ENCODE peak calls at places on chromosomes 13 and 19, in five cellular contexts. T, L, N, I and Q are unnamed samples.

GRCh38 chr19:15464394-15465385 is at the start of gene RASAL3:
- DNase-seq in T (no peak), L (no peak), N (peak; percentile 81), I (peak; percentile 68), Q (peak; percentile 86)

GRCh38 chr13:30791354-30791921 is 56.1 kb downstream of the ALOX5AP start:
- DNase-seq in T (no peak), L (no peak), N (no peak), I (no peak), Q (no peak)

GRCh38 chr19:33638167-33639033 is 16.6 kb downstream of the CHST8 start:
- DNase-seq in T (no peak), L (no peak), N (no peak), I (no peak), Q (no peak)

GRCh38 chr13:28339419-28339818 is 155.5 kb downstream of the FLT1 start:
- DNase-seq in T (no peak), L (no peak), N (no peak), I (no peak), Q (no peak)

GRCh38 chr19:46639356-46640061 is 3.5 kb upstream of the GNG8 start:
- DNase-seq in T (no peak), L (peak; percentile 61), N (peak; percentile 59), I (no peak), Q (peak; percentile 41)

GRCh38 chr13:85099245-85099644 is 700.0 kb downstream of the SLITRK6 start:
- DNase-seq in T (no peak), L (no peak), N (no peak), I (no peak), Q (no peak)

GRCh38 chr19:37931941-37932655 is 25.1 kb downstream of the SIPA1L3 start:
- DNase-seq in T (peak; percentile 62), L (no peak), N (peak; percentile 39), I (peak; percentile 60), Q (peak; percentile 72)

GRCh38 chr19:18477042-18477760 is 39.3 kb upstream of the ISYNA1 start:
- DNase-seq in T (no peak), L (peak; percentile 44), N (no peak), I (no peak), Q (no peak)

GRCh38 chr13:106063591-106064308 is 471.7 kb downstream of the EFNB2 start:
- DNase-seq in T (no peak), L (no peak), N (no peak), I (no peak), Q (no peak)

GRCh38 chr13:76522083-76522755 is 364.0 kb downstream of the KCTD12 start:
- DNase-seq in T (no peak), L (no peak), N (no peak), I (no peak), Q (no peak)

GRCh38 chr13:50080158-50080855 is 65.1 kb downstream of the KCNRG start:
- DNase-seq in T (no peak), L (peak; percentile 22), N (no peak), I (peak; percentile 57), Q (peak; percentile 47)

GRCh38 chr19:11191934-11192333 is 5.4 kb downstream of the KANK2 start:
- DNase-seq in T (no peak), L (no peak), N (no peak), I (peak; percentile 96), Q (peak; percentile 66)

GRCh38 chr13:94656766-94657165 is 55.1 kb downstream of the GPR180 start:
- DNase-seq in T (no peak), L (peak; percentile 11), N (peak; percentile 18), I (no peak), Q (peak; percentile 58)

GRCh38 chr19:30450101-30450500 is 77.9 kb downstream of the ZNF536 start:
- DNase-seq in T (no peak), L (no peak), N (no peak), I (no peak), Q (no peak)

GRCh38 chr19:33898062-33898677 is 101.5 kb downstream of the KCTD15 start:
- DNase-seq in T (no peak), L (no peak), N (no peak), I (no peak), Q (no peak)

GRCh38 chr19:6678690-6679109 is 8.7 kb upstream of the TNFSF14 start:
- DNase-seq in T (no peak), L (no peak), N (no peak), I (no peak), Q (peak; percentile 40)

GRCh38 chr13:22428188-22428828 is 752.5 kb upstream of the SGCG start:
- DNase-seq in T (no peak), L (no peak), N (no peak), I (no peak), Q (no peak)

GRCh38 chr13:74886496-74886895 is 595.5 kb downstream of the TBC1D4 start:
- DNase-seq in T (no peak), L (no peak), N (no peak), I (no peak), Q (no peak)

GRCh38 chr19:2144190-2144589 is 7.2 kb downstream of the AP3D1 start:
- DNase-seq in T (no peak), L (no peak), N (no peak), I (no peak), Q (no peak)

GRCh38 chr19:4115050-4115817 is 8.7 kb downstream of the MAP2K2 start:
- DNase-seq in T (no peak), L (no peak), N (peak; percentile 91), I (peak; percentile 76), Q (peak; percentile 91)

GRCh38 chr13:79352107-79352506 is 53.9 kb downstream of the RBM26 start:
- DNase-seq in T (no peak), L (no peak), N (no peak), I (no peak), Q (no peak)

GRCh38 chr13:110716235-110716505 is 2.7 kb downstream of the ING1 start:
- DNase-seq in T (no peak), L (no peak), N (no peak), I (peak; percentile 29), Q (peak; percentile 40)

GRCh38 chr19:48714759-48715261 is 4.7 kb downstream of the MAMSTR start:
- DNase-seq in T (no peak), L (no peak), N (peak; percentile 17), I (no peak), Q (no peak)

GRCh38 chr19:38647966-38648788 is 728 bp downstream of the ACTN4 start:
- DNase-seq in T (no peak), L (no peak), N (no peak), I (no peak), Q (no peak)

GRCh38 chr13:36758345-36758744 is 60.7 kb upstream of the RFXAP start:
- DNase-seq in T (no peak), L (no peak), N (no peak), I (no peak), Q (no peak)

GRCh38 chr19:35816262-35816661 is 3.6 kb upstream of the PRODH2 start:
- DNase-seq in T (no peak), L (no peak), N (no peak), I (no peak), Q (no peak)

GRCh38 chr13:75482070-75482819 is at the start of gene TBC1D4:
- DNase-seq in T (peak; percentile 80), L (peak; percentile 58), N (peak; percentile 87), I (peak; percentile 91), Q (peak; percentile 89)

GRCh38 chr19:5171711-5172110 is 168.9 kb downstream of the PTPRS start:
- DNase-seq in T (no peak), L (no peak), N (no peak), I (no peak), Q (no peak)

GRCh38 chr19:4951671-4952070 is 17.2 kb upstream of the KDM4B start:
- DNase-seq in T (no peak), L (no peak), N (no peak), I (no peak), Q (no peak)

DNA sequence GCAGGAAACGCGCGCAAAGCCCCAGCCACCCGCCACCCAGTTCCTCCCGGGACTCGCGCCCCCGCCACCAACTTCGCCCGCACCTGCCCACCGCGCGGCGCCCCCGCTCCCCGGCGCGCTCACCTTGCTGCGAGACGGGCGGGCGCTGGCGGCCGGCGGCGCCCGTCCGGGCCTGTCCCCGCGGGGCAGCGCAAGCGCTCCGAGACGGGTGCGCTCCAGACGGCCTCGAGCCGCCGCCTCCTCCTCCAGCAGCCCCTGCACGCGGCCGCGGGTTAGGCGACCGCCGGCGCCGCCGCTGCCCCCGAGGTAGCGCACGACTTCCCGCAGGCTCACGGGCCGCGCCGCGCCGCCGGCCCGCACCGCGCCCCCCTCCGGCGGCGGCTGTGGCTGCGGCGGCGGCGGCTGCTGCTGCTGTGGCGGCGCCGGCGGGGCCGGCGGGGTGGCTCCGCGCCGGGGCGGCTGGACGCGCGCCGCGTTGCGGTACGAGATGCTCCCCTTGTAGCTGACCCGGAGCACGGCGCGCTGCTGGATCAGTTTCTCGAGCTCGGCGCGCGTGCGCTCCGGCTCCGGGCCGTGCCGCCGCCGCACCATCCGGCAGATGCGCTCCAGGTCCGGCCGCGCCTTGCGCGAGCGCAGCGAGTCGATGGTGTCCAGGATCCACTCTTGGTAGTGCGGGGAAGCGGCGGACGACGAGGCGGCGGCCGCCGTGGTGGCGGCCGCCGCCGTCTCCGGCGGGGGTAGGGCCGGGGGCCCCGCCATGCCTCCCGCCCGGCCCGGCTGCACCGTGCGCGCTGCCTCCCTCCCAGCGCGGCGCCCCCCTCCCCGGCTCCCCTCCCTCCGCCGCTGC is 666 bp downstream of the SAMD1 start:
- DNase-seq in T (peak; percentile 45), L (peak; percentile 72), N (peak; percentile 72), I (peak; percentile 81), Q (peak; percentile 83)
- TF ChIP-seq CTCF in T (no peak), L (no peak), N (peak; percentile 10), I (peak; percentile 52), Q (peak; percentile 4)

GRCh38 chr13:42073683-42074082 is 25.2 kb downstream of the DGKH start:
- DNase-seq in T (no peak), L (no peak), N (no peak), I (no peak), Q (no peak)

GRCh38 chr13:42083138-42083770 is 34.8 kb downstream of the DGKH start:
- DNase-seq in T (no peak), L (no peak), N (no peak), I (no peak), Q (no peak)

GRCh38 chr13:42076309-42076713 is 27.9 kb downstream of the DGKH start:
- DNase-seq in T (no peak), L (no peak), N (no peak), I (no peak), Q (no peak)

GRCh38 chr13:42075517-42075916 is 27.1 kb downstream of the DGKH start:
- DNase-seq in T (no peak), L (no peak), N (no peak), I (no peak), Q (peak; percentile 16)

GRCh38 chr13:42078113-42078769 is 29.8 kb downstream of the DGKH start:
- DNase-seq in T (no peak), L (no peak), N (no peak), I (peak; percentile 4), Q (no peak)
- TF ChIP-seq CTCF in T (no peak), L (no peak), N (no peak), I (peak; percentile 37), Q (no peak)

GRCh38 chr13:33997574-33997973 is 179.6 kb downstream of the RFC3 start:
- DNase-seq in T (no peak), L (no peak), N (no peak), I (no peak), Q (no peak)
- TF ChIP-seq CTCF in T (no peak), L (no peak), N (no peak), I (no peak), Q (no peak)

DNA sequence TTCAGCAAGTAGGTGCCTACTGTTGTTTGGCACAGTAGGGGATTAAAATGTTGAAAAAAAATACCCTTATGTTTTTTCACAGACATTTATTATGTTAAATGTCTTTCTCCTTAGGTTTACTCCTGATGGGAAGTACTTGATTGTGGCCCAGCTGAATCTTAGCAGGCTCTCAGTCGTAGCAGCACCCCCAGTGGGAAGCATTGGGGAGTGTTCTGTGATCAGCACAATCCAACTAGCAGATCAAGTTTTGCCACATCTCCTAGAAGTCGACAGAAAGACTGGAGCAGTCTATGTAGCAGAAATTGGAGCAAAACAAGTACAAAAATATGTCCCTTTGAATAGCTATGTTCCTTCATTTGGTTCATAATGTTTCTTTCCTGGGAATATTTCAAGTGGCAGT is 9.3 kb downstream of the NHLRC3 start:
- DNase-seq in T (no peak), L (peak; percentile 27), N (no peak), I (no peak), Q (no peak)
- TF ChIP-seq CTCF in T (peak; percentile 43), L (no peak), N (no peak), I (no peak), Q (no peak)